ENCODE peak calls at places on chromosomes 13 and 19, in seven cellular contexts. X is GM12878, J is A549, I is stomach, Y is sigmoid colon, P is SK-N-SH, D is ovary. B is an unnamed sample.

GRCh38 chr19:2215281-2215751 is 20.8 kb downstream of the PLEKHJ1 start:
- DNase-seq in I (no peak), X (no peak), J (no peak), D (no peak), Y (no peak), P (no peak), B (no peak)

GRCh38 chr19:33194527-33194883 is 375 bp downstream of the LRP3 start:
- DNase-seq in J (no peak), X (no peak), I (no peak), Y (no peak), P (no peak), D (no peak), B (no peak)

GRCh38 chr19:48741222-48741999 is 1.0 kb upstream of the RASIP1 start:
- DNase-seq in D (no peak), I (peak), P (peak), J (peak), X (no peak), Y (no peak), B (no peak)

GRCh38 chr19:524062-524674 is 7.4 kb upstream of the CDC34 start:
- DNase-seq in J (no peak), I (no peak), D (no peak), X (no peak), P (peak), Y (peak), B (no peak)

GRCh38 chr19:48396871-48397176 is 3.4 kb downstream of the GRIN2D start:
- DNase-seq in X (no peak), P (no peak), I (no peak), J (no peak), Y (no peak), D (no peak), B (no peak)

GRCh38 chr13:113562085-113562749 is 22.3 kb upstream of the TFDP1 start:
- DNase-seq in P (peak), X (no peak), I (peak), D (peak), Y (no peak), J (peak), B (peak)

GRCh38 chr19:55641376-55642152 is 762 bp downstream of the ZNF580 start:
- DNase-seq in J (peak), D (peak), Y (peak), I (no peak), X (no peak), P (peak), B (no peak)

GRCh38 chr13:38223093-38223492 is 126.6 kb upstream of the UFM1 start:
- DNase-seq in Y (no peak), P (no peak), X (no peak), J (no peak), D (no peak), I (no peak), B (no peak)

GRCh38 chr19:41409288-41409687 is 11.7 kb downstream of the BCKDHA start:
- DNase-seq in I (peak), Y (no peak), P (no peak), X (no peak), D (no peak), J (peak), B (no peak)

GRCh38 chr13:104869501-104869900 is 1666.0 kb downstream of the EFNB2 start:
- DNase-seq in I (no peak), Y (no peak), X (no peak), D (no peak), P (no peak), J (no peak), B (no peak)

GRCh38 chr19:36488816-36489138 is 584 bp downstream of the ZNF566 start:
- DNase-seq in Y (no peak), D (no peak), P (peak), J (peak), X (no peak), I (no peak), B (no peak)

GRCh38 chr13:28476919-28477708 is 17.8 kb downstream of the FLT1 start:
- DNase-seq in Y (no peak), P (no peak), I (no peak), D (no peak), J (no peak), X (no peak), B (no peak)

GRCh38 chr19:32662186-32662585 is 12.8 kb downstream of the ANKRD27 start:
- DNase-seq in D (no peak), P (no peak), I (no peak), X (no peak), Y (no peak), J (no peak), B (no peak)

GRCh38 chr13:23466144-23467002 is 32.9 kb upstream of the SACS start:
- DNase-seq in I (peak), Y (peak), P (peak), X (peak), J (peak), D (peak), B (peak)

GRCh38 chr13:34383728-34384127 is 558.3 kb upstream of the NBEA start:
- DNase-seq in P (no peak), Y (no peak), I (no peak), X (no peak), D (no peak), J (no peak), B (no peak)

GRCh38 chr13:27353166-27353583 is 71.2 kb upstream of the GTF3A start:
- DNase-seq in I (no peak), J (no peak), P (no peak), X (peak), Y (no peak), D (no peak), B (no peak)

GRCh38 chr13:51849145-51850101 is 4.4 kb upstream of the TMEM272 start:
- DNase-seq in D (no peak), X (no peak), P (peak), I (no peak), Y (no peak), J (peak), B (no peak)

GRCh38 chr13:73579574-73580274 is 520.9 kb downstream of the KLF5 start:
- DNase-seq in Y (no peak), I (no peak), X (no peak), J (no peak), D (no peak), P (no peak), B (no peak)

GRCh38 chr19:48556163-48556562 is 4.2 kb downstream of the SULT2B1 start:
- DNase-seq in X (no peak), J (peak), Y (no peak), I (no peak), P (no peak), D (no peak), B (no peak)

GRCh38 chr13:77184455-77184854 is 142.4 kb downstream of the MYCBP2 start:
- DNase-seq in Y (no peak), X (peak), J (no peak), P (no peak), D (no peak), I (no peak), B (no peak)

GRCh38 chr19:33801411-33801810 is 4.7 kb downstream of the KCTD15 start:
- DNase-seq in X (no peak), I (no peak), J (no peak), D (no peak), Y (no peak), P (no peak), B (no peak)

GRCh38 chr13:98650376-98651107 is 73.6 kb upstream of the STK24 start:
- DNase-seq in J (no peak), Y (no peak), D (no peak), P (no peak), X (no peak), I (peak), B (no peak)

GRCh38 chr19:3538965-3539742 is at the start of gene TEKTIP1:
- DNase-seq in D (no peak), J (no peak), P (no peak), X (no peak), Y (no peak), I (no peak), B (no peak)

GRCh38 chr13:42478531-42479156 is 95.3 kb upstream of the TNFSF11 start:
- DNase-seq in P (peak), X (no peak), D (no peak), Y (no peak), J (peak), I (no peak), B (no peak)

GRCh38 chr13:45627656-45628055 is 12.1 kb upstream of the ERICH6B start:
- DNase-seq in P (no peak), Y (no peak), X (no peak), J (no peak), I (no peak), D (no peak), B (no peak)

GRCh38 chr19:36136975-36137686 is 2.7 kb upstream of the CAPNS1 start:
- DNase-seq in P (no peak), J (peak), Y (peak), D (no peak), I (peak), X (no peak), B (no peak)

GRCh38 chr19:45405435-45406164 is 731 bp upstream of the PPP1R13L start:
- DNase-seq in Y (peak), D (peak), X (peak), I (peak), J (peak), P (peak), B (peak)
- TF ChIP-seq EP300 in Y (no peak), D (no peak), X (no peak), I (peak), J (no peak), P (no peak), B (no peak)

DNA sequence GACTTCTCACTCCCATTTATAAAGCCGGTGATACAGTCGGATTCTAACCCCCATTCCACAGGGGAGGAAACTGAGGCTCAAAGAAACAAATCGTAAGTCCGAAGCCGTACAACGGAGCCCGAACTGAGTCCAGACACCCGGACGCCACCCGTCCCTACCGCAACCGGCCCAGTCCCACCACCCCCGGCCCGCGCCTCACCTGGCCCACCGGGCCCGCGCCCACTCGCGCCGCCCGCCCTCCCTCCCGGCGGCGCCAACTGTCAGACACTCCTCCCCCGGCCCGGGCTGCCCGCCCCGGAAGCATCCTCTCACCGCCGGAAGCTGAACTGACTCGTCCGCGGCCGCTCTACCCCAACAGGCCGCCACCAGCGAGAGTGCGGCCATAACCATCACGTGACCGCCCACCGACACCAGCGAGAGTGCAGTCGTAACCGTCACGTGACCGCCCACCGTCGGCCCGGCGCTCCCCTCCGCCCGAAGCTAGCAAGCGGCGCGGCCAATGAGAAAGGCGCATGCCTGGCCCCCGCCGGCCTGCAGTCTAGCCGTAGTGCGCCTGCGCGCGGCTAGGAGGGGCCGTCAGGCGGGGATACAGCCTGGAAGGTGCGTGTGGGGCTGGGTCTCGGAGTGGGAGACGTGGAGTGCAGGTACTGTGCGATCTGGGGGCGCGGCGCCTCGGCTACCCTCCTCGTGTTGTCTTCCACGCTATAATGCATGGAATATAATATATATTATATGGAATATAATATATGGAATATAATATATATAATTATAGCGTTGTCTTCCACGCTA is at the start of the genes C19orf47 and PLD3:
- DNase-seq in X (peak), J (peak), D (peak), Y (peak), P (peak), I (peak), B (peak)
- TF ChIP-seq EP300 in X (no peak), J (no peak), D (no peak), Y (no peak), P (no peak), I (no peak), B (no peak)

GRCh38 chr19:18202759-18203407 is 959 bp downstream of the RAB3A start:
- DNase-seq in D (peak), X (no peak), Y (peak), P (peak), I (no peak), J (no peak), B (no peak)

GRCh38 chr19:18203408-18203862 is 407 bp downstream of the RAB3A start:
- DNase-seq in I (no peak), P (peak), D (peak), Y (no peak), J (no peak), X (no peak), B (no peak)

GRCh38 chr19:18205180-18205915 is 1.5 kb upstream of the RAB3A start:
- DNase-seq in Y (peak), J (no peak), P (peak), D (peak), X (no peak), I (peak), B (peak)

GRCh38 chr19:18204394-18205179 is 745 bp upstream of the RAB3A start:
- DNase-seq in X (no peak), J (no peak), D (peak), Y (peak), P (peak), I (peak), B (no peak)

DNA sequence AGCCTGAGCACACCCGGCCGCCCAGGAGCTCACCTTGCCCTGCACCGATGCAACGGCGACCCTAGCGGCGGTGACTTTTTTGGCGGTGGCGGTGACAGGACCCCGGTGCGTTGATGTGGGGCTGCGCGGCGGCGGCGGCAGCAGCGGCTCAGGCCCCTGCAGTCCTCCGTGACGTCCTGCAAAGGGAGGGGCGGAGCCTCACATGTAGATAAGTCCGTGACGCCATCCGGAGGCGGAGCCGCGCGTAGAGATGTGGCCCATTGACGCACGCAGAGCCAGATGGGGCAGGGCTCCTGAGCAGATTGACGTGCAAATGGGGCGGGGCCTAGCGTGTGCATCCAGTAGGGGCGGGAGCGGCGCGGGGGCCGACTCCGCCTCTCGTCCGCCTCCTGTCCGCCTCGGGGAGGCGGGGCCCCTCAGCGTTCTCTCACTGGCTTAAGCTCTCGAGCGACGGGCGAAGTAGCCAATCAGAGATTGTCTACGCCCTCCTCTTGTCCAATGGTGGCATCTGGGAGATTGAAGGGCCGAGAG is at the start of gene RAB3A:
- DNase-seq in D (peak), Y (peak), X (peak), P (peak), I (peak), J (peak), B (peak)
- TF ChIP-seq EP300 in D (peak), Y (peak), X (no peak), P (no peak), I (peak), J (no peak), B (peak)

DNA sequence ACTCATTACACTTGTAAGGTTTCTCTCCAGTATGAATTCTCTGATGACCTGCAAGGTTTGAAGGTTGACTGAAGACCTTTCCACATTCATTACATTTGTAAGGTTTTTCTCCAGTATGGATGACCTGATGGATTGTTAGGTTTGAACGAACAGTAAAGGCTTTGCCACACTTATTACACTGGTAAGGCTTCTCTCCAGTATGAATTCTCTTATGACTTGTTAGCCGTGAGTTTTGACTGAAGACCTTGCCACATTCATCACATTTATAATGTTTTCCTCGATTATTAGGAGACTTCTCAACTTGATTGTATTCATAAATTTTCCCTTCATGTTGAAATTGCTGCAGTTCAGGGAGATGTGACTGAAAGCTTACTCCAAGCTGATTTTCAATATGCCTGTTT is 6.8 kb upstream of the ZNF347 start:
- DNase-seq in P (no peak), J (no peak), D (no peak), X (no peak), I (no peak), Y (no peak), B (no peak)
- TF ChIP-seq EP300 in P (no peak), J (no peak), D (no peak), X (no peak), I (no peak), Y (no peak), B (no peak)

GRCh38 chr19:58471736-58472135 is 4.4 kb upstream of the ZNF446 start:
- DNase-seq in D (no peak), I (no peak), J (no peak), Y (no peak), P (peak), X (no peak), B (no peak)

GRCh38 chr19:58468216-58468839 is 1.4 kb downstream of the ZNF324 start:
- DNase-seq in Y (no peak), D (no peak), I (no peak), P (no peak), X (no peak), J (no peak), B (no peak)

GRCh38 chr19:58469241-58470013 is 2.5 kb downstream of the ZNF324 start:
- DNase-seq in P (peak), D (no peak), J (no peak), Y (no peak), I (no peak), X (no peak), B (no peak)

GRCh38 chr19:58466089-58466759 is 656 bp upstream of the ZNF324 start:
- DNase-seq in J (peak), I (no peak), Y (no peak), D (no peak), X (no peak), P (no peak), B (no peak)

GRCh38 chr19:58466760-58467589 is at the start of gene ZNF324:
- DNase-seq in X (peak), D (peak), J (peak), I (peak), P (peak), Y (peak), B (peak)
- TF ChIP-seq EP300 in X (no peak), D (no peak), J (no peak), I (no peak), P (no peak), Y (no peak), B (no peak)

DNA sequence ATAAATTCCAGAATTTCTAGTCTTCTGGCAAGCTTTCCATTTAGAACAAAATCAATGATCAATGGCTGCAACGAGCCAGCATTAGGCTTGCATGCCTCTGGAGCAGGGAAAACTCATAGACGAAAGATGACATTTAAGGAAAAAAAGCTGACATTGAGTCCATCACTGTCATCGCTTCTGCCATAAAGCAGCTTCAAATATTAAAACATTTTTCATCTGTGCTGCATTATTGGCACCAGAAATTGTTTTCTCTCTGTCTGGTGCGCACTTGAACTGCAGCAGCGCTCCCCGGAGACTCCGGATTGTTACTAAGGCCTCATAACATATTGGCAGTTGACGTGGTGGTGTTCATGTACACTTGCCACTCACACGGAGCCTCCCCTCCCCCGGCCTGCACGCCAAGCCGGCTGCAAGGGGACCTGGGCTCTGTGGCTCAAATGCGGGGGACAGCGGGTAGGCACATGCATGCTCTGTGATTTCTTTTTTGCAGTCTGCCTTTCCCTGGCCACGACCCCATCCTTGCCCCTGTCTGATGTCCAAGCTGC is 203.3 kb downstream of the TSHZ3 start:
- DNase-seq in X (no peak), J (no peak), I (no peak), Y (no peak), D (no peak), P (no peak), B (no peak)
- TF ChIP-seq EP300 in X (no peak), J (no peak), I (no peak), Y (no peak), D (no peak), P (no peak), B (no peak)

GRCh38 chr19:7099597-7099921 is 30.1 kb downstream of the ZNF557 start:
- DNase-seq in J (no peak), I (no peak), X (no peak), D (no peak), P (no peak), Y (no peak), B (no peak)

GRCh38 chr19:7104783-7105447 is 35.4 kb downstream of the ZNF557 start:
- DNase-seq in D (no peak), X (peak), J (no peak), Y (no peak), P (no peak), I (no peak), B (no peak)

GRCh38 chr19:7098096-7098495 is 28.6 kb downstream of the ZNF557 start:
- DNase-seq in J (no peak), I (no peak), D (no peak), Y (no peak), X (no peak), P (no peak), B (no peak)

GRCh38 chr19:7098701-7099596 is 29.4 kb downstream of the ZNF557 start:
- DNase-seq in J (peak), I (peak), P (peak), X (peak), D (peak), Y (peak), B (peak)

GRCh38 chr19:7101498-7102253 is 32.2 kb downstream of the ZNF557 start:
- DNase-seq in X (no peak), P (no peak), Y (no peak), I (no peak), D (no peak), J (no peak), B (no peak)
- TF ChIP-seq EP300 in X (no peak), P (no peak), Y (no peak), I (no peak), D (no peak), J (no peak), B (no peak)